ENCODE peak calls at places on chromosomes 12 and 14, in four cellular contexts. L is GM12864, N is kidney epithelial cell, H is frontal cortex. O is an unnamed sample.
A peak's percentile ranks its signal among the peaks of the same experiment; 100 is the strongest.

GRCh38 chr14:70100071-70100470 is 88.7 kb downstream of the SLC8A3 start:
- DNase-seq in L (no peak), N (no peak), H (no peak), O (no peak)

GRCh38 chr14:54475911-54476310 is 12.9 kb downstream of the GMFB start:
- DNase-seq in L (no peak), N (no peak), H (no peak), O (no peak)

GRCh38 chr12:51973560-51973959 is 22.1 kb downstream of the ACVR1B start:
- DNase-seq in L (no peak), N (no peak), H (no peak), O (no peak)

GRCh38 chr12:28540324-28540714 is 350.1 kb downstream of the CCDC91 start:
- DNase-seq in L (no peak), N (no peak), H (no peak), O (no peak)

GRCh38 chr14:26522985-26523384 is 74.8 kb downstream of the NOVA1 start:
- DNase-seq in L (no peak), N (no peak), H (no peak), O (no peak)

GRCh38 chr12:105820407-105821140 is 318.2 kb downstream of the NUAK1 start:
- DNase-seq in L (no peak), N (no peak), H (peak; percentile 7), O (no peak)

GRCh38 chr12:54004063-54004840 is 4.3 kb downstream of the HOXC9 start:
- DNase-seq in L (no peak), N (no peak), H (no peak), O (no peak)

GRCh38 chr12:116941188-116941587 is 30.4 kb downstream of the FBXW8 start:
- DNase-seq in L (no peak), N (no peak), H (no peak), O (no peak)

GRCh38 chr12:40569626-40570179 is 122.5 kb upstream of the CNTN1 start:
- DNase-seq in L (no peak), N (no peak), H (no peak), O (no peak)

GRCh38 chr14:96502621-96503251 is 554 bp downstream of the PAPOLA start:
- DNase-seq in L (no peak), N (no peak), H (peak; percentile 55), O (no peak)

GRCh38 chr12:74171478-74171909 is 366.1 kb upstream of the ATXN7L3B start:
- DNase-seq in L (no peak), N (no peak), H (no peak), O (no peak)

GRCh38 chr12:76568130-76568529 is 8.6 kb upstream of the OSBPL8 start:
- DNase-seq in L (no peak), N (no peak), H (no peak), O (no peak)

GRCh38 chr12:121786441-121786825 is 7.1 kb downstream of the RHOF start:
- DNase-seq in L (no peak), N (no peak), H (no peak), O (peak; percentile 99)

GRCh38 chr12:53198470-53199110 is 8.5 kb downstream of the ITGB7 start:
- DNase-seq in L (no peak), N (no peak), H (no peak), O (no peak)

GRCh38 chr14:58362798-58363412 is 32.8 kb upstream of the TOMM20L start:
- DNase-seq in L (no peak), N (peak; percentile 5), H (no peak), O (peak; percentile 2)

GRCh38 chr12:54294152-54294913 is 6.5 kb downstream of the NFE2 start:
- DNase-seq in L (no peak), N (no peak), H (peak; percentile 69), O (no peak)

GRCh38 chr14:104114421-104115130 is 23.8 kb upstream of the KIF26A start:
- DNase-seq in L (no peak), N (no peak), H (no peak), O (no peak)

GRCh38 chr12:47349770-47350408 is 270.1 kb upstream of the AMIGO2 start:
- DNase-seq in L (no peak), N (no peak), H (no peak), O (no peak)

GRCh38 chr12:102344691-102345090 is 135.7 kb downstream of the IGF1 start:
- DNase-seq in L (no peak), N (no peak), H (no peak), O (no peak)

GRCh38 chr12:55748230-55748993 is 5.5 kb downstream of the GDF11 start:
- DNase-seq in L (no peak), N (no peak), H (no peak), O (no peak)

GRCh38 chr12:76890407-76891143 is 11.8 kb upstream of the CSRP2 start:
- DNase-seq in L (no peak), N (no peak), H (no peak), O (no peak)

GRCh38 chr12:53824001-53824716 is 72.4 kb upstream of the CISTR start:
- DNase-seq in L (no peak), N (no peak), H (no peak), O (no peak)